ENCODE peak calls at places on chromosomes 11 and 22, in ten cellular contexts. X, N, U, C, Q, T, P, S, L and D are unnamed samples.

GRCh38 chr22:44870021-44870420 is 117.6 kb downstream of the ARHGAP8 start:
- DNase-seq in N (no peak), U (no peak), C (peak; percentile 64), S (no peak), T (peak; percentile 51), L (no peak), P (peak; percentile 29), Q (no peak), X (peak; percentile 38), D (peak; percentile 4)

GRCh38 chr11:86608251-86608799 is 64.1 kb downstream of the ME3 start:
- DNase-seq in N (peak; percentile 71), X (peak; percentile 64), C (peak; percentile 68), S (peak; percentile 58), Q (peak; percentile 73), P (peak; percentile 82), T (peak; percentile 66), L (peak; percentile 36), U (peak; percentile 80), D (peak; percentile 76)

GRCh38 chr11:93543292-93543977 is at the start of gene SMCO4:
- DNase-seq in S (peak; percentile 58), C (peak; percentile 68), T (peak; percentile 96), X (peak; percentile 68), Q (peak; percentile 86), U (peak; percentile 77), N (peak; percentile 79), L (peak; percentile 51), P (peak; percentile 91), D (peak; percentile 86)

GRCh38 chr11:2513441-2513840 is 68.6 kb downstream of the KCNQ1 start:
- DNase-seq in X (no peak), U (no peak), L (no peak), P (no peak), Q (no peak), T (no peak), S (no peak), N (no peak), C (no peak), D (no peak)

GRCh38 chr11:111819161-111820058 is 52.0 kb downstream of the ALG9 start:
- DNase-seq in T (no peak), Q (peak; percentile 65), X (no peak), P (peak; percentile 71), U (peak; percentile 83), C (peak; percentile 59), S (peak; percentile 65), L (no peak), N (peak; percentile 51), D (no peak)

GRCh38 chr22:32721328-32722180 is 80.0 kb upstream of the TIMP3 start:
- DNase-seq in U (no peak), C (no peak), N (no peak), S (no peak), L (no peak), Q (no peak), X (no peak), P (no peak), T (no peak), D (no peak)

GRCh38 chr11:114040706-114041211 is 18.8 kb upstream of the ZBTB16 start:
- DNase-seq in P (peak; percentile 27), Q (peak; percentile 46), L (no peak), C (peak; percentile 3), X (peak; percentile 67), U (peak; percentile 90), S (no peak), N (peak; percentile 78), T (no peak), D (peak; percentile 95)

GRCh38 chr11:1863352-1864215 is 10.7 kb downstream of the LSP1 start:
- DNase-seq in X (peak; percentile 89), L (no peak), C (peak; percentile 89), P (peak; percentile 35), T (peak; percentile 84), Q (peak; percentile 75), U (peak; percentile 92), S (peak; percentile 85), N (peak; percentile 87), D (no peak)

GRCh38 chr22:42604403-42604802 is 10.3 kb downstream of the POLDIP3 start:
- DNase-seq in U (no peak), L (no peak), X (no peak), S (peak; percentile 22), T (no peak), C (peak; percentile 59), N (no peak), P (no peak), Q (peak; percentile 51), D (no peak)

GRCh38 chr11:74680035-74680671 is 51.1 kb downstream of the CHRDL2 start:
- DNase-seq in L (no peak), C (no peak), P (no peak), X (no peak), N (peak; percentile 44), T (no peak), S (no peak), Q (peak; percentile 14), U (no peak), D (no peak)

DNA sequence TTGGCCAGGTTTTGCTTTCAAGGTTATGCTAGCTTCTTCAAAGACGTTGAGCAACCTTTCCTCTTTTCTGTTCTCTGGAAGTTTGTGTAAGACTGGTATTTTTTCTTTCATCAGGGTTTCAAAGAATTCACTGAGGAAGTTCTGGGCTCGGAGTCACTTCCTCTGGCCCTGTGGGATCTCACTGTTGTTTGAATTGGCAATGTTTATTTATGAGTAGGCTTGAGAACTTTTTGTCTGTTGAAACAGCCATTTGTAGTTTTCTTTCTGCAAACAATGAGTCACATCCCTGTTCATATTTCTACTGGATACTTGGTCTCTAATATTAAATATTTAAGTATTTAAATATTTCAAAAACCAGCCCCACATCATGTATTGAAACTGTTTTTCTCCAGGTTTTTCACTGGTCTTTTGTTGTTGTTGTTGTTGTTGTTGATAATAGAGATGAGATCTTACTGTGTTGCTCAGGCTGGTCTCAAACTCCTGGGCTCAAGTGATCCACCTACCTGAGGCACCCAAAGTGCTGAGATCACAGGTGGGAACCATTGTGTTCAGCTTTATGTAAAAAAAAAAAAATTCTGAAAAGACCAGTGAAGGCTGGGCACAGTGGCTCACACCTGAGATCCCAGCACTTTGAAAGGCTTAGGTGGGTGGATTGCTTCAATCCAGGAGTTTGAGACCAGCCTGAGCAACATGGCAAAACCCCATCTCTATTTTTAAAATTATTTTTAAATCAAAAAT is 26.9 kb downstream of the SUSD2 start:
- DNase-seq in C (peak; percentile 99), Q (peak; percentile 58), X (peak; percentile 79), L (peak; percentile 5), U (peak; percentile 99), T (no peak), N (peak; percentile 80), S (peak; percentile 94), P (peak; percentile 89), D (peak; percentile 27)
- H3K27ac ChIP-seq in C (peak overlapping the region; percentile 83), Q (peak overlapping the region; percentile 93), X (peak overlapping the region; percentile 96), L (no peak overlapping the region), U (peak overlapping the region; percentile 93), T (no peak overlapping the region), N (peak overlapping the region; percentile 85), S (peak overlapping the region; percentile 94), P (peak overlapping the region; percentile 72), D (peak overlapping the region; percentile 90)

GRCh38 chr22:48434868-48435250 is 1392.8 kb downstream of the BRD1 start:
- DNase-seq in X (no peak), S (no peak), U (no peak), N (no peak), C (no peak), P (no peak), L (no peak), Q (no peak), T (no peak), D (no peak)

GRCh38 chr22:48434156-48434867 is 1393.4 kb downstream of the BRD1 start:
- DNase-seq in L (no peak), Q (no peak), C (no peak), P (no peak), X (no peak), S (no peak), U (no peak), N (no peak), T (no peak), D (no peak)

GRCh38 chr22:48431536-48432315 is 1395.9 kb downstream of the BRD1 start:
- DNase-seq in T (no peak), X (no peak), P (no peak), S (no peak), U (no peak), C (no peak), Q (no peak), L (no peak), N (no peak), D (no peak)

GRCh38 chr22:48432721-48433518 is 1394.8 kb downstream of the BRD1 start:
- DNase-seq in P (no peak), T (no peak), N (no peak), Q (no peak), S (no peak), L (no peak), U (no peak), X (no peak), C (peak; percentile 20), D (no peak)

DNA sequence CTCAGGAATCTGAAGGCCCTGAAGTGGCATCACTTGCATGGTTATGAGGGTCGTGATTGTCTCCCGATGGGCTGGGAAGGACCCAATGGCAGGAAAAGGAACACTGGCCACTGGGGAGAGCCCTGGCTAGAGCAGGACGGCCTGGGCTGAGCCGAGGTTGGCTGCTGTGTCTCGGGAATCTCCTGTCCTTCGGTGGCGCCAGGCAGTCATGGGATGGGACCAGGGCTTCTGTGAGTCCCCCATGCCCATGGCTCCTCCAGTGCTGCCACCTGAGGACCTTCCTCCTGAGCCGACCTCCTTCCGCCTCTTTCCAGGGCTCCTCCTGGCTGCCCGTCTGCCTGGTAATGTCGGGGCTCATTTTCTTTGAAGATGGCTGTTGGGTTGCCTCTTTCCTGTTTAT is 1394.0 kb downstream of the BRD1 start:
- DNase-seq in L (no peak), Q (no peak), P (no peak), N (no peak), S (no peak), U (no peak), C (no peak), T (no peak), X (no peak), D (no peak)
- H3K27ac ChIP-seq in L (no peak overlapping the region), Q (no peak overlapping the region), P (no peak overlapping the region), N (no peak overlapping the region), S (no peak overlapping the region), U (no peak overlapping the region), C (no peak overlapping the region), T (no peak overlapping the region), X (no peak overlapping the region), D (no peak overlapping the region)

GRCh38 chr22:19931514-19931913 is 10.1 kb upstream of the COMT start:
- DNase-seq in L (no peak), N (no peak), P (no peak), U (no peak), S (no peak), X (no peak), Q (no peak), T (no peak), C (no peak), D (no peak)
- H3K27ac ChIP-seq in L (no peak overlapping the region), N (no peak overlapping the region), P (no peak overlapping the region), U (no peak overlapping the region), S (no peak overlapping the region), X (no peak overlapping the region), Q (no peak overlapping the region), T (no peak overlapping the region), C (no peak overlapping the region), D (no peak overlapping the region)

DNA sequence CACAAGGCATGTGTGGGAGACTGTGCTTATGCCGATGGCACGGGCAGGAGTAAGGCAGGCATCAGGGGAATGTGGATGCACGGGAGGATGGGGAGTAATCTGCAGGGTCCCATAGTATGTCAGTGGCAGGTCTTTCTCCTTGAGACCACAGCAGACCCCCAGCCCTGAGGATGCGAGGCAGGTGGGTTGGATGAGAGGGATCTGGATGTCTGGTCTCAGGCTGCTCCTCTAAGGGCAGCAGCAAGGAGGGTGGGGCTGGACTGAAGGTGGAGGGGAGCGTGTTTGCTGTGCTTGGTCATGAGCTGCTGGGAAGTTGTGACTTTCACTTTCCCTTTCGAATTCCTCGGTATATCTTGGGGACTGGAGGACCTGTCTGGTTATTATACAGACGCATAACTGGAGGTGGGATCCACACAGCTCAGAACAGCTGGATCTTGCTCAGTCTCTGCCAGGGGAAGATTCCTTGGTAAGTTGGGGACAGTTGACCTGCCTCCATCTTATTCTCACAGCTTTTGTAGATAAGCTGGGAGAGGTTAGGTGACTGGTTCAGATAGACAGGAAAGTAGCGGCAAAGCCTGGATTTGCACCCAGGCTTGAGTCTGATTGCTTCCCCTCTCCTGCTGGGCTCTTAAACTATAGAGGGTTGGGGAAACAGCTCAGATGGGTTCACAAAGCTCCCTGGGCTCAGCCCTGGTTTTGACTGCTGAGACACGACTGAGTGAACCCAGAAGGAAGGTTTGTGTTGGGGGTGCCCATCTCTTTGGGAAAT is at the start of gene APOL1:
- DNase-seq in X (no peak), T (no peak), N (peak; percentile 78), L (peak; percentile 65), U (peak; percentile 72), S (no peak), P (no peak), C (no peak), Q (peak; percentile 63), D (peak; percentile 94)
- H3K27ac ChIP-seq in X (peak within 1 kb of the TSS; percentile 6), T (no peak within 1 kb of the TSS), N (peak within 1 kb of the TSS; percentile 94), L (peak within 1 kb of the TSS; percentile 73), U (peak within 1 kb of the TSS; percentile 30), S (no peak within 1 kb of the TSS), P (no peak within 1 kb of the TSS), C (peak within 1 kb of the TSS; percentile 64), Q (peak within 1 kb of the TSS; percentile 91), D (peak within 1 kb of the TSS; percentile 86)